ENCODE peak calls at places on chromosomes 11 and 22, in six cellular contexts. R is GM23248, T is neuronal stem cell, G is IMR-90, D is NT2/D1, S is mesendoderm. U is an unnamed sample.
A peak's percentile ranks its signal among the peaks of the same experiment; 100 is the strongest.

GRCh38 chr22:39956932-39957664 is 3.1 kb upstream of the TMA7B start:
- DNase-seq in T (no peak), G (no peak), D (no peak), R (no peak), S (no peak), U (no peak)

GRCh38 chr22:35126993-35127392 is 61.0 kb downstream of the ISX start:
- DNase-seq in R (no peak), T (no peak), G (no peak), S (no peak), D (no peak), U (no peak)

GRCh38 chr11:65743928-65744698 is 23.5 kb upstream of the RNASEH2C start:
- DNase-seq in G (no peak), R (peak; percentile 59), T (no peak), S (peak; percentile 44), D (peak; percentile 6), U (peak; percentile 25)

GRCh38 chr22:24040946-24041345 is 29.8 kb downstream of the CABIN1 start:
- DNase-seq in S (no peak), R (no peak), T (no peak), D (no peak), G (no peak), U (no peak)

GRCh38 chr11:61581030-61581928 is at the start of gene SYT7:
- DNase-seq in T (peak; percentile 99), R (peak; percentile 96), D (peak; percentile 98), G (peak; percentile 96), S (peak; percentile 98), U (peak; percentile 98)

GRCh38 chr11:44572884-44573283 is 7.4 kb downstream of the CD82 start:
- DNase-seq in S (peak; percentile 65), T (no peak), G (no peak), D (no peak), R (no peak), U (no peak)

GRCh38 chr11:66974724-66975402 is at the start of gene C11orf86:
- DNase-seq in D (peak; percentile 68), R (no peak), S (peak; percentile 69), G (no peak), T (no peak), U (no peak)

GRCh38 chr11:86245369-86246292 is 1.1 kb downstream of the EED start:
- DNase-seq in R (peak; percentile 55), S (peak; percentile 60), D (no peak), T (peak; percentile 17), G (peak; percentile 6), U (peak; percentile 60)

GRCh38 chr11:124068711-124069110 is 27.6 kb upstream of the OR10G7 start:
- DNase-seq in D (no peak), G (no peak), R (no peak), T (no peak), S (peak; percentile 94), U (no peak)

GRCh38 chr11:77968337-77968736 is 26.1 kb downstream of the INTS4 start:
- DNase-seq in T (no peak), D (no peak), S (no peak), R (no peak), G (no peak), U (no peak)

GRCh38 chr11:73227571-73228211 is 9.6 kb downstream of the P2RY2 start:
- DNase-seq in G (no peak), S (peak; percentile 89), D (no peak), R (no peak), T (no peak), U (no peak)

GRCh38 chr22:24265734-24266133 is 4.9 kb upstream of the SPECC1L start:
- DNase-seq in D (no peak), R (no peak), G (peak; percentile 5), T (no peak), S (no peak), U (peak; percentile 18)

GRCh38 chr11:16833026-16833425 is 94.6 kb downstream of the C11orf58 start:
- DNase-seq in R (no peak), T (no peak), G (no peak), D (no peak), S (peak; percentile 16), U (no peak)

GRCh38 chr11:46332568-46333128 is 14.6 kb upstream of the DGKZ start:
- DNase-seq in S (no peak), G (no peak), T (no peak), R (peak; percentile 23), D (no peak), U (peak; percentile 28)

GRCh38 chr22:24554316-24555159 is at the start of gene GUCD1:
- DNase-seq in S (peak; percentile 46), T (no peak), D (no peak), G (peak; percentile 41), R (peak; percentile 63), U (peak; percentile 76)

GRCh38 chr11:64357904-64358535 is 942 bp upstream of the RPS6KA4 start:
- DNase-seq in T (no peak), G (no peak), R (peak; percentile 37), D (no peak), S (no peak), U (peak; percentile 4)

GRCh38 chr11:117818036-117818858 is 6.3 kb downstream of the FXYD2 start:
- DNase-seq in T (no peak), S (peak; percentile 69), D (no peak), R (no peak), G (peak; percentile 56), U (no peak)

GRCh38 chr22:31637938-31638618 is 23.9 kb downstream of the PISD start:
- DNase-seq in D (no peak), T (no peak), G (no peak), R (no peak), S (no peak), U (no peak)

GRCh38 chr22:26642465-26643367 is 14.7 kb upstream of the MIAT start:
- DNase-seq in S (peak; percentile 71), D (no peak), T (no peak), G (no peak), R (no peak), U (no peak)

DNA sequence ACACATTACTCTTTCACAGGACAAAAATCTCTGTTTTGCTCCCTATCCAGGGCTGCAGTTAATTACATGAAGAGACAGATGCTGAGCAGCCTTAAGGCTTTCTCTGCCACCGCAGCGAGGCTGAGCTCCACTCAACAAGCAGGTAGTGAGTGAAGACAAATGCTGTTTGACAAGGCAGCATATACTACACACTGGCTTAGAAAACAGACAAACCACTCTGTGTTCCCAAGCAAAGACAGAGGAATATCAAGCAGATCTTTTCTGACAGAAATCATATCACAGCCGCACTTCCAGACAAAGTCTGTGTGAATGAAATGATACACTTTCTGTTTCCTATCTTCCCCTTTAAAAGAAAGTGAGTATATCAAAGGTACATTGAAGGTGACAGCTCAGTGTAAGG is 368.1 kb downstream of the DCDC1 start:
- DNase-seq in D (no peak), G (no peak), T (no peak), R (no peak), S (no peak), U (no peak)
- H3K9ac ChIP-seq in D (no peak overlapping the region), G (no peak overlapping the region), T (no peak overlapping the region), R (no peak overlapping the region), S (no peak overlapping the region), U (no peak overlapping the region)

GRCh38 chr11:27467181-27467913 is 5.2 kb downstream of the LGR4 start:
- DNase-seq in S (no peak), G (no peak), T (no peak), D (no peak), R (no peak), U (no peak)

GRCh38 chr11:27464155-27464759 is 8.3 kb downstream of the LGR4 start:
- DNase-seq in D (no peak), T (no peak), R (peak; percentile 53), G (peak; percentile 44), S (peak; percentile 94), U (peak; percentile 51)

GRCh38 chr11:27466363-27466762 is 6.2 kb downstream of the LGR4 start:
- DNase-seq in G (no peak), T (no peak), S (no peak), R (no peak), D (no peak), U (no peak)

GRCh38 chr11:27468209-27468608 is 4.4 kb downstream of the LGR4 start:
- DNase-seq in D (no peak), R (peak; percentile 95), T (no peak), G (peak; percentile 53), S (no peak), U (peak; percentile 64)

DNA sequence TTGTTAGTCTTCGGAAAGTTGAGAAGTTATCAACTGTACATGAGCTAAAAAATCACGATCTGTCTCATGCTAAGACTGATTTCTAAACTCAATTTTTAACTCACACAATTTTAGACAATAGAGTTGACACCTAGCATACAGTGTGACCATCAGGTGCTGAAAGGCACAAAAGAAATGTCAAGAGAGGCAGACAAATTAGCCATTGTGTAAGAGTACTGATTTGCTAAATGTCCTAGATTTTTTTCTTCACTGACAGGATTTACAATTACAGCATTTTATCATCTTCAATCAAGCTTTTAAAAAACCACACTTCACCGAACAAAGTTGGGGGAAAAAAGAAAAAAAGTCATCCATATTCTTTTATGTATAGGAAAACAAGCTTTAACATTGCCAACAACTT is 7.0 kb downstream of the LGR4 start:
- DNase-seq in D (no peak), R (no peak), S (no peak), G (no peak), T (no peak), U (no peak)
- H3K4me3 ChIP-seq in D (no peak overlapping the region), R (no peak overlapping the region), S (no peak overlapping the region), G (no peak overlapping the region), T (no peak overlapping the region), U (no peak overlapping the region)

GRCh38 chr11:14927146-14927545 is 35.1 kb upstream of the CYP2R1 start:
- DNase-seq in G (peak; percentile 5), S (peak; percentile 7), T (no peak), D (no peak), R (peak; percentile 52), U (no peak)
- H3K27me3 ChIP-seq in G (no peaks in the 10 kb centered on the region), S (no peaks in the 10 kb centered on the region), T (no peaks in the 10 kb centered on the region), D (no peaks in the 10 kb centered on the region), R (peaks cover 4% of the 10 kb centered on the region), U (peaks cover 11% of the 10 kb centered on the region)

GRCh38 chr22:36764641-36765040 is 11.3 kb downstream of the IFT27 start:
- DNase-seq in T (no peak), G (no peak), S (no peak), D (no peak), R (no peak), U (no peak)
- H3K9ac ChIP-seq in T (no peak overlapping the region), G (no peak overlapping the region), S (no peak overlapping the region), D (no peak overlapping the region), R (no peak overlapping the region), U (no peak overlapping the region)

DNA sequence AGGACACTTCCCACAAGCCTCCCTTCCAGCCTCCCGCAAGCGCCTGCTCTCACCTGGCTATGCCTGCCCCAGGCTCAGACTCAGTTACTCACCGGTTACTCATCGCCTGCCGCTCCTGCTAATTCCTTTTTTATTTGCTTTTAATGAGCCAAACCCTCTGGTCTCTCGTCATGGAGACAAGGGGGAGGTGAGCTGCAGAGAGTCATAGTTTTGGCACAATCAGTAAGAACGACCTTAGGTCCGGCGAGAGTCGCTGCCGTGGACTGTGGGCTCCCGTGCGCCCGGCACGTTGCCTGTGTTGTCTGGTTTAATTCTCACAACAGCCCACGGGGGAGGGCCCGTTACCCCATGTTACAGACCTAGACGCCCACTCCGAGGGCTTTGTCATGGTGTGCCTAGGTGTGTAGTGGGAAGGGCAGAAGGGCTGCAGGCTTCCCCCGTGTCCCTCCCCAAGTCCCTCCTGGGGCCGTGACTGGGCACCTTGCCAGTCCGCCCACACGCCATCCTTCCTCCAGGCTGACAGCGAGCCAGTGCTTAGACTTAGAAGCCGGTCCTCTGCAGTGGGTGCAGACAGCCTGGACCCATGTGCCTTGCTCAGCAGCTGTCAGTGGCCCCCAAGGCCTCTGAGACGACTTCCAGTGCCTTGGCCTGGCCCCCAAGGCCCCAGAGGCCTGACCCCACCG is 42.2 kb downstream of the WNT7B start:
- DNase-seq in R (peak; percentile 96), D (no peak), T (no peak), G (peak; percentile 91), S (no peak), U (peak; percentile 58)
- H3K4me3 ChIP-seq in R (peak overlapping the region; percentile 60), D (no peak overlapping the region), T (no peak overlapping the region), G (peak overlapping the region; percentile 1), S (no peak overlapping the region), U (no peak overlapping the region)